ENCODE peak calls at places on chromosomes 7 and 10, in six cellular contexts. Q is transverse colon; R is CD8-positive, alpha-beta T cell; U is mammary epithelial cell; G is Peyer's patch; W is hepatocyte. E is an unnamed sample.

GRCh38 chr10:130470286-130470685 is 334.1 kb downstream of the GLRX3 start:
- DNase-seq in W (no peak), R (no peak), G (no peak), Q (no peak), U (no peak), E (no peak)

GRCh38 chr7:6476596-6477374 is 29.0 kb upstream of the DAGLB start:
- DNase-seq in R (no peak), W (no peak), G (no peak), U (no peak), Q (no peak), E (no peak)

GRCh38 chr10:127535802-127536515 is 13.2 kb upstream of the NPS start:
- DNase-seq in U (no peak), R (no peak), Q (no peak), W (no peak), G (no peak), E (no peak)

GRCh38 chr10:7649673-7650330 is 17.0 kb downstream of the ITIH5 start:
- DNase-seq in G (no peak), Q (no peak), W (no peak), R (no peak), U (no peak), E (no peak)

GRCh38 chr7:21261627-21262564 is 166.0 kb upstream of the SP4 start:
- DNase-seq in U (peak; percentile 14), R (peak; percentile 66), W (peak; percentile 55), G (peak; percentile 76), Q (peak; percentile 25), E (peak; percentile 46)

GRCh38 chr7:114418117-114418516 is 3.5 kb downstream of the FOXP2 start:
- DNase-seq in Q (no peak), U (no peak), W (no peak), G (no peak), R (no peak), E (no peak)

GRCh38 chr7:34991938-34992840 is 45.1 kb downstream of the DPY19L1 start:
- DNase-seq in W (no peak), R (no peak), U (peak; percentile 35), G (peak; percentile 65), Q (peak; percentile 51), E (peak; percentile 37)

GRCh38 chr10:62916157-62916603 is 100.0 kb upstream of the EGR2 start:
- DNase-seq in U (peak; percentile 97), Q (no peak), G (no peak), W (no peak), R (no peak), E (no peak)

GRCh38 chr10:79410315-79411094 is 34.9 kb downstream of the ZCCHC24 start:
- DNase-seq in W (no peak), R (no peak), U (no peak), Q (no peak), G (no peak), E (no peak)

GRCh38 chr7:90596745-90597526 is 815 bp downstream of the CDK14 start:
- DNase-seq in W (peak; percentile 40), R (no peak), Q (no peak), U (peak; percentile 57), G (no peak), E (peak; percentile 58)

GRCh38 chr7:7918736-7919448 is 49.7 kb upstream of the GLCCI1 start:
- DNase-seq in W (no peak), R (no peak), Q (no peak), G (no peak), U (no peak), E (peak; percentile 18)

GRCh38 chr10:133364645-133365431 is 7.0 kb upstream of the FUOM start:
- DNase-seq in U (no peak), Q (peak; percentile 51), G (no peak), R (no peak), W (no peak), E (no peak)

GRCh38 chr10:99337261-99337905 is 8.2 kb downstream of the CNNM1 start:
- DNase-seq in G (no peak), Q (no peak), R (no peak), W (no peak), U (peak; percentile 20), E (no peak)

GRCh38 chr10:119634219-119634544 is 17.0 kb upstream of the BAG3 start:
- DNase-seq in R (no peak), Q (no peak), U (no peak), G (no peak), W (no peak), E (no peak)

GRCh38 chr10:127151981-127152699 is 44.3 kb downstream of the INSYN2A start:
- DNase-seq in G (no peak), W (no peak), U (peak; percentile 44), Q (no peak), R (no peak), E (no peak)

GRCh38 chr7:55083206-55083605 is 64.4 kb downstream of the EGFR start:
- DNase-seq in R (no peak), U (no peak), G (no peak), Q (no peak), W (no peak), E (no peak)

GRCh38 chr10:11714750-11715365 is 27.3 kb upstream of the ECHDC3 start:
- DNase-seq in G (no peak), R (no peak), W (no peak), Q (no peak), U (no peak), E (no peak)

GRCh38 chr7:141558544-141559183 is 7.5 kb downstream of the AGK start:
- DNase-seq in U (peak; percentile 81), Q (no peak), G (no peak), W (no peak), R (no peak), E (peak; percentile 29)

GRCh38 chr7:149683191-149683590 is 90.2 kb downstream of the ZNF467 start:
- DNase-seq in W (no peak), U (no peak), R (no peak), Q (no peak), G (no peak), E (no peak)

GRCh38 chr7:79504607-79505389 is 51.3 kb upstream of the MAGI2 start:
- DNase-seq in G (no peak), U (no peak), Q (no peak), W (peak; percentile 33), R (no peak), E (no peak)

GRCh38 chr10:122206471-122207065 is 64.5 kb upstream of the BTBD16 start:
- DNase-seq in Q (no peak), U (peak; percentile 9), G (no peak), W (no peak), R (no peak), E (no peak)

GRCh38 chr10:6491841-6492609 is 88.1 kb downstream of the PRKCQ start:
- DNase-seq in U (peak; percentile 80), Q (no peak), G (no peak), R (no peak), W (no peak), E (no peak)

GRCh38 chr7:33757050-33757449 is 148.3 kb upstream of the BMPER start:
- DNase-seq in W (no peak), G (no peak), U (no peak), R (no peak), Q (no peak), E (no peak)

GRCh38 chr10:21293518-21294356 is 231.7 kb downstream of the SKIDA1 start:
- DNase-seq in Q (no peak), U (no peak), R (no peak), W (no peak), G (no peak), E (no peak)

GRCh38 chr10:71589617-71590551 is 129.7 kb downstream of the C10orf105 start:
- DNase-seq in Q (no peak), G (no peak), U (no peak), R (no peak), W (no peak), E (no peak)

GRCh38 chr7:90804370-90804769 is 208.2 kb downstream of the CDK14 start:
- DNase-seq in U (no peak), W (no peak), G (no peak), Q (no peak), R (no peak), E (no peak)

GRCh38 chr7:98969386-98969785 is 91.1 kb downstream of the TRRAP start:
- DNase-seq in U (no peak), G (no peak), Q (no peak), R (no peak), W (no peak), E (no peak)
- H3K36me3 ChIP-seq in U (peaks cover 22% of the 10 kb centered on the region), G (peaks cover 3% of the 10 kb centered on the region), Q (peaks cover 76% of the 10 kb centered on the region), R (peaks cover 85% of the 10 kb centered on the region), W (peaks cover 7% of the 10 kb centered on the region), E (peaks cover 58% of the 10 kb centered on the region)

DNA sequence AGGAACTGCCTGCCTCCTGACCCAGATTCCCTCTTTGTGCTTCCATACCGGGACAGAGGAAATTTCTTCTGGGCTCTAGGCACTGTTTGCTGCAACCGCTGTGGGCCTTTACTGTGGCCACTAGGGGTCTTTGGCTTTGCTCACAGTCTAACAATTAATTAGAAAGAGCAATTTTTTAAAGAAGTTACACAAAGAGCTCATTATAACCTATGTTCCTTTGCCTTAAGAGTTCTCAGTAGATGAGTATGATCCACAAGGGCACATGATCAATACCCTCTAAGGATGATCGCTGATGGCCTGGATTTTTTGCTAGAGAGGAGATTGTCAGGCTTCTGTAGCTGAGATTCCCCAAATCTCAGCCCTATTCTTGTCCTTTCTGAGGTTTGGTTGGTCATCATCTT is 80.8 kb upstream of the RHOBTB1 start:
- DNase-seq in W (peak; percentile 46), U (no peak), G (no peak), R (no peak), Q (no peak), E (no peak)
- TF ChIP-seq CTCF in W (peak; percentile 60), U (peak; percentile 60), G (peak; percentile 28), R (no peak), Q (no peak), E (peak; percentile 70)

GRCh38 chr10:107649249-107649648 is 484.7 kb upstream of the SORCS1 start:
- DNase-seq in R (no peak), G (no peak), W (no peak), Q (no peak), U (no peak), E (no peak)

GRCh38 chr10:107650939-107651338 is 486.4 kb upstream of the SORCS1 start:
- DNase-seq in R (no peak), U (no peak), G (no peak), W (no peak), Q (no peak), E (no peak)

GRCh38 chr10:107656932-107657331 is 492.4 kb upstream of the SORCS1 start:
- DNase-seq in G (no peak), W (no peak), U (no peak), Q (no peak), R (no peak), E (no peak)

DNA sequence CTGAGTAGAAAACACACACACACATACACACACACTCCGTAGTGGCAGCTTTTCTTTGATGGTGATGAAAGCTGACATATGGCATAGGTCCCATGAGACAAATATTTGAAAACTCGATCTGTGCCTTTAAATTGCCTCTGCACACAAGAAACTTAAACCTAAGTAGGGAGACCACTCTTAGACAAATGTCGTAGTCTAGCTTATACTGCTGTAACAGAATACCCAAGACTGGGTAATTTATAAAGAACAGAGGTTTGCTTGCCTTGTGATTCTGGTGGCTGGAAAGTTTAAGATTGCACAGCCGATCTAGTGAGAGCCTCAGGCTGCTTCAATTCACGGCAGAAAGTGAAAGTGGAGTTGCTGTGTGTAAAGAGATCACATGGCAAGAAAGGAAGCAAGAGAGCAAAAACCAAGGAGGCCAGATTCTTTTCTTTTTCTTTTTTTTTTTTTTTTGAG is 489.4 kb upstream of the SORCS1 start:
- DNase-seq in U (peak; percentile 70), G (peak; percentile 47), R (no peak), W (peak; percentile 41), Q (peak; percentile 17), E (peak; percentile 16)
- H3K4me3 ChIP-seq in U (peak overlapping the region; percentile 28), G (peak overlapping the region; percentile 5), R (no peak overlapping the region), W (peak overlapping the region; percentile 27), Q (peak overlapping the region; percentile 22), E (peak overlapping the region; percentile 48)

DNA sequence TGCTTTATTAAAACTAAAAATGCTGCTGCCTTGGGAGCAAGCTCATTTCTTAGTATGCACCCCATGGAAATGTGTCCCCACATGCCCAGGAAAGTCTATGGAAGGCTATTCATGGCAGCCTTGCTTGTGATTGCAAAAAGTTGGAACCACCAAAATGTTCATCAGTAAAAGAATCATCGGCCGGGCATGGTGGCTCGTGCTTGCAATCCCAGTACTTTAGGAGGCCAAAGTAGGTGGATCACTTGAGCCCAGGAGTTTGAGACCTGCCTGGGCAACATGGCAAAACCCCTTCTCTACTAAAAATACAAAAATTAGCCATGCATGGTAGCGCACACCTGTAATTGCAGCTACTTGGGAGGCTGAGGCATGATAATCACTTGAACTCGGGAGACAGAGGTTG is 79.8 kb downstream of the ARHGAP22 start:
- DNase-seq in U (no peak), Q (no peak), R (no peak), G (peak; percentile 13), W (no peak), E (no peak)
- H3K36me3 ChIP-seq in U (no peaks in the 10 kb centered on the region), Q (no peaks in the 10 kb centered on the region), R (no peaks in the 10 kb centered on the region), G (no peaks in the 10 kb centered on the region), W (no peaks in the 10 kb centered on the region), E (no peaks in the 10 kb centered on the region)